ENCODE peak calls at places on chromosomes 2 and 18, in six cellular contexts. T is K562, A is HCT116, F is HepG2, J is GM12878, X is H1. B is an unnamed sample.
A peak's percentile ranks its signal among the peaks of the same experiment; 100 is the strongest.

GRCh38 chr2:18999198-18999597 is 359.2 kb downstream of the OSR1 start:
- DNase-seq in T (no peak), A (no peak), F (no peak), J (no peak), X (no peak), B (no peak)

GRCh38 chr2:204542967-204543608 is 2.2 kb upstream of the PARD3B start:
- DNase-seq in T (no peak), A (no peak), F (no peak), J (no peak), X (no peak), B (no peak)

GRCh38 chr2:112621792-112622527 is 23.8 kb upstream of the SLC20A1 start:
- DNase-seq in T (no peak), A (no peak), F (no peak), J (no peak), X (no peak), B (peak; percentile 39)

GRCh38 chr2:218290316-218291261 is 1.7 kb downstream of the TMBIM1 start:
- DNase-seq in T (no peak), A (no peak), F (no peak), J (peak; percentile 80), X (no peak), B (no peak)

GRCh38 chr2:10265328-10266132 is 37.2 kb upstream of the HPCAL1 start:
- DNase-seq in T (no peak), A (no peak), F (no peak), J (no peak), X (no peak), B (no peak)

GRCh38 chr2:45024600-45025291 is 15.5 kb upstream of the SIX2 start:
- DNase-seq in T (no peak), A (peak; percentile 27), F (no peak), J (no peak), X (no peak), B (no peak)

GRCh38 chr2:8324164-8324848 is 357.6 kb upstream of the ID2 start:
- DNase-seq in T (peak; percentile 43), A (no peak), F (no peak), J (no peak), X (no peak), B (no peak)

GRCh38 chr2:64230540-64230939 is 86.3 kb upstream of the PELI1 start:
- DNase-seq in T (no peak), A (no peak), F (no peak), J (no peak), X (no peak), B (peak; percentile 24)

GRCh38 chr2:200695178-200695930 is 109.5 kb downstream of the AOX1 start:
- DNase-seq in T (no peak), A (no peak), F (no peak), J (no peak), X (no peak), B (no peak)

GRCh38 chr2:121049141-121049540 is 235.9 kb downstream of the TFCP2L1 start:
- DNase-seq in T (no peak), A (no peak), F (no peak), J (no peak), X (no peak), B (no peak)

GRCh38 chr2:164793531-164793930 is 48.1 kb downstream of the COBLL1 start:
- DNase-seq in T (no peak), A (no peak), F (no peak), J (no peak), X (no peak), B (no peak)

GRCh38 chr18:55582325-55582724 is 5.7 kb downstream of the TCF4 start:
- DNase-seq in T (no peak), A (no peak), F (no peak), J (no peak), X (no peak), B (no peak)

GRCh38 chr2:61679096-61679495 is 140.9 kb upstream of the XPO1 start:
- DNase-seq in T (no peak), A (no peak), F (peak; percentile 38), J (no peak), X (no peak), B (no peak)

GRCh38 chr18:64238076-64238475 is 89.2 kb upstream of the LINC00305 start:
- DNase-seq in T (no peak), A (no peak), F (no peak), J (no peak), X (no peak), B (no peak)

GRCh38 chr18:47928466-47928865 is 2.0 kb downstream of the SMAD2 start:
- DNase-seq in T (no peak), A (no peak), F (no peak), J (no peak), X (no peak), B (no peak)

GRCh38 chr2:183125659-183126341 is 1.6 kb downstream of the NUP35 start:
- DNase-seq in T (no peak), A (no peak), F (no peak), J (no peak), X (no peak), B (no peak)

GRCh38 chr2:132607407-132607806 is 62.6 kb downstream of the LYPD1 start:
- DNase-seq in T (no peak), A (no peak), F (no peak), J (no peak), X (no peak), B (no peak)

GRCh38 chr2:143160732-143161707 is 31.8 kb downstream of the ARHGAP15 start:
- DNase-seq in T (no peak), A (no peak), F (no peak), J (no peak), X (no peak), B (no peak)

GRCh38 chr18:43170586-43170985 is 55.1 kb upstream of the RIT2 start:
- DNase-seq in T (no peak), A (no peak), F (no peak), J (no peak), X (no peak), B (no peak)
- TF ChIP-seq JUND in T (no peak), A (no peak), F (no peak), J (no peak), X (no peak), B (no peak)

GRCh38 chr2:198144621-198145020 is 340.2 kb downstream of the PLCL1 start:
- DNase-seq in T (no peak), A (no peak), F (no peak), J (no peak), X (no peak), B (no peak)
- TF ChIP-seq JUND in T (no peak), A (no peak), F (no peak), J (no peak), X (no peak), B (no peak)

DNA sequence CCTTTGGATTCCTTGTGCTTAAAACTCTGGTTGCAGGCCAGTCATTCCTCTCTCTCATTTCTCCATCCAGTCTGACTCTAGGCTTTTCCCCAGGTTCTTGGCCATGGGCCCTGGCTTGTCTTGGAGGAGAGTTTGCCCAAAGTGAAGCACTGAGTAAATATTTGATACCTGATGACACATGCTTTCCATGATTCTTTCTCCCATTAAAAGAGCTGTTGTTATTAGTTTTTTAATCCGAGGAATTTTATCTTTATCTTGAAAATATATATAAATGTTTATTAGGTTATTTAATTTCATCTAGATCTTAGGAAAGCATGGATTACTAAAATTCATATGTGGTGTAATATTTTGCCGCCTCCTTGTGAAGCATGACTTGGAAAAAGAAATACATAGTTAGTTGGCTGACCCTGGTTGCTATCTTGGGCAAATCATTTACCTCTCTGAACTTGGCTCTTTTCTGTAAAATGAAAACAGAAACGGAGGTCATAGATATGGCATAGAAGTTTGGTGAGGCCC is 650.1 kb downstream of the SLC4A3 start:
- DNase-seq in T (no peak), A (no peak), F (no peak), J (no peak), X (no peak), B (peak; percentile 24)
- TF ChIP-seq JUND in T (no peak), A (peak; percentile 24), F (no peak), J (no peak), X (no peak), B (peak; percentile 94)

DNA sequence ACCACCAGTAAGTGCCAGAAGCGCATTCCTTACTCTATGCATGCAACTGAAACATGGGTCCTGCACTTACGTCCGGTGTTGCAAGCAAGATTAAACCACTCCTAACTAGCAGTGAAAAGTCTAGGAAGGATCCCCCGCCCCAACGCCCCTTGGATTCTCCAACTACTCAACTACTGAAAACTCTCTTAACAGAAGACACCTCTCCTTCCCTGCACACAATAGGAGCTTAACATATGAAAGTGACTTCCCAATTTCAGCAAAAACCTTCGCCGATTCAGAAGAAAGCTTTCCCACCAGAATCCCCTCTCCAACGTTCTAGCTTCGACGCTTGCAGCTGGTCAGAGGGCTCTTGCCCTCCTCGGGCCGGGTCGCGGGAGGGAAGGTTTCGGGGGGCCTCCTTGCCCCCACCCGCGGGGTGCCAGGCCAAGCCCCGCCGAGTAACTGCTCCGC is 572 bp downstream of the IWS1 start:
- DNase-seq in T (no peak), A (no peak), F (peak; percentile 32), J (no peak), X (no peak), B (peak; percentile 43)
- TF ChIP-seq JUND in T (no peak), A (no peak), F (no peak), J (no peak), X (no peak), B (no peak)

GRCh38 chr2:226777611-226778010 is 22.0 kb downstream of the IRS1 start:
- DNase-seq in T (no peak), A (no peak), F (no peak), J (no peak), X (no peak), B (no peak)

GRCh38 chr2:226783885-226784284 is 15.7 kb downstream of the IRS1 start:
- DNase-seq in T (no peak), A (no peak), F (no peak), J (no peak), X (no peak), B (no peak)

GRCh38 chr2:226776104-226776503 is 23.5 kb downstream of the IRS1 start:
- DNase-seq in T (no peak), A (no peak), F (no peak), J (no peak), X (no peak), B (no peak)

GRCh38 chr2:226782092-226782713 is 17.4 kb downstream of the IRS1 start:
- DNase-seq in T (no peak), A (no peak), F (no peak), J (no peak), X (no peak), B (no peak)

DNA sequence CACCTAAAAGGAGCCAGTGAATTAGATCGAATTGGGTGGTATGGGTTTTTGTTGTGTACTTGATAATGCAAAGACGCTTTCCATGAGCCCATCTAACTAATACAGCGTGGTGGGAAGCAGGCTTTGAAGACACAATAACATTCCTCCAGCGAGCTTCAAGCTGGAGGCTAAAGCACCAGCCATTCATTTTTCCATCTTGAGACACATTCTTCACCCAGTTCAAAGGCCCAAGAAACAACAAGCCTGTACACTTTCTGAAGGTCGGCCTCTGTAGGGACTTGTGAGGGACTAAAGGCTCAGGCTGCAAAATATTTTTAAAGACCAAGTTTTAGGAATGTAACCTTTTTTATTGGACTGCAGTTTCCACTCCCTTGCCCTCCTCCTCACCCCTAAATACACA is 18.1 kb downstream of the IRS1 start:
- DNase-seq in T (no peak), A (no peak), F (no peak), J (no peak), X (no peak), B (no peak)
- TF ChIP-seq JUND in T (no peak), A (no peak), F (no peak), J (no peak), X (no peak), B (no peak)

DNA sequence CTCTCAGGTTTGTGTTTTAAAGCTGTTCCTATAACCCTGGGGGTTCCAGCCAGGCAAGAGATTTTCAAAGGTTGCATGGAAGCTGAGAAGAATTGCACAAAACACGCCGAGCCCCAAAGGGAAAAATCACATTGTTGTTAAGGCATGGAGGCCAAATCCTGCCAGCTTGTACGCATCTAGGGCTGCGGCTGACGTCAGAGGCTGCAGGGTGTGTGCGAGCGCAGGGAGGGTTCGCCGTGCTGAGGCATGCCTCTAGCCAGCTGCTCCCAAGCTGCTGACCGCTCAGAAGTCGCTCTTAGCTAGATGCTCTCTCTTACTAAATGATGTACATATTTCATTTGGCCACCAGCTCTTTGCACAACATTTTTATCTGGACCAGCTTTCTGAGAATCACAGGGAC is 191.8 kb downstream of the LPIN1 start:
- DNase-seq in T (no peak), A (no peak), F (no peak), J (no peak), X (no peak), B (peak; percentile 15)
- TF ChIP-seq JUND in T (no peak), A (no peak), F (no peak), J (no peak), X (no peak), B (no peak)

B was measured in T47D.